ENCODE peak calls at places on chromosomes 16 and 17, in eight cellular contexts. I, B, O, D, L, R, J and E are unnamed samples.

GRCh38 chr16:57726433-57726947 is 9.1 kb upstream of the KATNB1 start:
- DNase-seq in I (no peak), B (no peak), O (no peak), D (no peak), L (no peak), R (no peak), J (no peak), E (no peak)

GRCh38 chr17:83128306-83129240 is 49.2 kb downstream of the METRNL start:
- DNase-seq in I (no peak), B (no peak), O (no peak), D (no peak), L (no peak), R (no peak), J (no peak), E (no peak)

GRCh38 chr16:3364774-3365427 is 9.2 kb downstream of the OR2C1 start:
- DNase-seq in I (peak), B (peak), O (peak), D (no peak), L (peak), R (peak), J (no peak), E (peak)

GRCh38 chr16:50093607-50094570 is 28.1 kb downstream of the HEATR3 start:
- DNase-seq in I (no peak), B (no peak), O (no peak), D (no peak), L (no peak), R (no peak), J (no peak), E (no peak)

GRCh38 chr17:48123111-48123510 is 15.5 kb downstream of the SNX11 start:
- DNase-seq in I (no peak), B (peak), O (no peak), D (no peak), L (peak), R (no peak), J (peak), E (no peak)

GRCh38 chr17:53792451-53792850 is 30.3 kb upstream of the KIF2B start:
- DNase-seq in I (no peak), B (no peak), O (no peak), D (no peak), L (no peak), R (no peak), J (no peak), E (no peak)

GRCh38 chr17:75067856-75068255 is 19.9 kb upstream of the SLC16A5 start:
- DNase-seq in I (peak), B (no peak), O (no peak), D (no peak), L (no peak), R (no peak), J (no peak), E (no peak)

GRCh38 chr16:64339052-64339770 is 782.7 kb downstream of the CDH11 start:
- DNase-seq in I (no peak), B (no peak), O (no peak), D (no peak), L (no peak), R (no peak), J (peak), E (no peak)

GRCh38 chr17:48102700-48103378 is 1.6 kb upstream of the CBX1 start:
- DNase-seq in I (no peak), B (no peak), O (no peak), D (no peak), L (no peak), R (no peak), J (no peak), E (no peak)

GRCh38 chr17:55289106-55289446 is 24.3 kb downstream of the HLF start:
- DNase-seq in I (no peak), B (no peak), O (no peak), D (no peak), L (no peak), R (no peak), J (no peak), E (no peak)